ENCODE peak calls at places on chromosomes 6 and 20, in five cellular contexts. One of them, this sample, is unnamed.

GRCh38 chr6:127816643-127817042 is 84.2 kb downstream of the THEMIS start:
- DNase-seq in pancreas: no peak
- DNase-seq in mesothelial cell of epicardium: no peak
- DNase-seq in ELR: no peak
- DNase-seq in activated naive CD8-positive, alpha-beta T cell treated with anti-CD3 and anti-CD28 coated beads, Interleukin-2, amount 50 U/mL, for 24 hours: no peak
- DNase-seq in this sample: no peak

GRCh38 chr20:18284805-18285533 is 3.4 kb upstream of the ZNF133 start:
- DNase-seq in pancreas: no peak
- DNase-seq in mesothelial cell of epicardium: no peak
- DNase-seq in ELR: peak
- DNase-seq in activated naive CD8-positive, alpha-beta T cell treated with anti-CD3 and anti-CD28 coated beads, Interleukin-2, amount 50 U/mL, for 24 hours: no peak
- DNase-seq in this sample: no peak

GRCh38 chr6:30915591-30915946 is 1.5 kb downstream of the VARS2 start:
- DNase-seq in pancreas: peak
- DNase-seq in mesothelial cell of epicardium: no peak
- DNase-seq in ELR: peak
- DNase-seq in activated naive CD8-positive, alpha-beta T cell treated with anti-CD3 and anti-CD28 coated beads, Interleukin-2, amount 50 U/mL, for 24 hours: no peak
- DNase-seq in this sample: no peak

GRCh38 chr6:130787726-130788500 is 39.3 kb upstream of the SMLR1 start:
- DNase-seq in pancreas: no peak
- DNase-seq in mesothelial cell of epicardium: no peak
- DNase-seq in ELR: no peak
- DNase-seq in activated naive CD8-positive, alpha-beta T cell treated with anti-CD3 and anti-CD28 coated beads, Interleukin-2, amount 50 U/mL, for 24 hours: no peak
- DNase-seq in this sample: no peak

GRCh38 chr6:22954749-22955385 is 385.5 kb downstream of the HDGFL1 start:
- DNase-seq in pancreas: no peak
- DNase-seq in mesothelial cell of epicardium: no peak
- DNase-seq in ELR: peak
- DNase-seq in activated naive CD8-positive, alpha-beta T cell treated with anti-CD3 and anti-CD28 coated beads, Interleukin-2, amount 50 U/mL, for 24 hours: no peak
- DNase-seq in this sample: no peak

GRCh38 chr20:40506567-40506966 is 182.5 kb downstream of the MAFB start:
- DNase-seq in pancreas: peak
- DNase-seq in mesothelial cell of epicardium: no peak
- DNase-seq in ELR: peak
- DNase-seq in activated naive CD8-positive, alpha-beta T cell treated with anti-CD3 and anti-CD28 coated beads, Interleukin-2, amount 50 U/mL, for 24 hours: peak
- DNase-seq in this sample: peak

GRCh38 chr20:2602046-2602735 is 50.2 kb upstream of the NOP56 start:
- DNase-seq in pancreas: no peak
- DNase-seq in mesothelial cell of epicardium: no peak
- DNase-seq in ELR: no peak
- DNase-seq in activated naive CD8-positive, alpha-beta T cell treated with anti-CD3 and anti-CD28 coated beads, Interleukin-2, amount 50 U/mL, for 24 hours: no peak
- DNase-seq in this sample: no peak

GRCh38 chr6:53111865-53112264 is 36.8 kb downstream of the GCM1 start:
- DNase-seq in pancreas: no peak
- DNase-seq in mesothelial cell of epicardium: no peak
- DNase-seq in ELR: no peak
- DNase-seq in activated naive CD8-positive, alpha-beta T cell treated with anti-CD3 and anti-CD28 coated beads, Interleukin-2, amount 50 U/mL, for 24 hours: no peak
- DNase-seq in this sample: no peak

GRCh38 chr20:38460040-38460623 is 12.5 kb upstream of the RALGAPB start:
- DNase-seq in pancreas: peak
- DNase-seq in mesothelial cell of epicardium: no peak
- DNase-seq in ELR: peak
- DNase-seq in activated naive CD8-positive, alpha-beta T cell treated with anti-CD3 and anti-CD28 coated beads, Interleukin-2, amount 50 U/mL, for 24 hours: no peak
- DNase-seq in this sample: no peak

GRCh38 chr6:107618672-107619071 is 128.8 kb downstream of the SOBP start:
- DNase-seq in pancreas: no peak
- DNase-seq in mesothelial cell of epicardium: no peak
- DNase-seq in ELR: no peak
- DNase-seq in activated naive CD8-positive, alpha-beta T cell treated with anti-CD3 and anti-CD28 coated beads, Interleukin-2, amount 50 U/mL, for 24 hours: peak
- DNase-seq in this sample: no peak

GRCh38 chr20:48722737-48723191 is 105.0 kb downstream of the PREX1 start:
- DNase-seq in pancreas: peak
- DNase-seq in mesothelial cell of epicardium: no peak
- DNase-seq in ELR: peak
- DNase-seq in activated naive CD8-positive, alpha-beta T cell treated with anti-CD3 and anti-CD28 coated beads, Interleukin-2, amount 50 U/mL, for 24 hours: peak
- DNase-seq in this sample: no peak